ENCODE peak calls at places on chromosomes 2 and 18, in eight cellular contexts. B, A, J, N, M, K, T and Y are unnamed samples.

GRCh38 chr2:191864623-191865521 is 18.0 kb upstream of the CAVIN2 start:
- DNase-seq in M (peak), K (peak), T (no peak), A (no peak), J (no peak), N (no peak), B (no peak), Y (no peak)

GRCh38 chr18:11119962-11120361 is 29.4 kb downstream of the PIEZO2 start:
- DNase-seq in J (no peak), A (peak), N (no peak), T (peak), K (peak), M (no peak), B (no peak), Y (no peak)

GRCh38 chr2:240648155-240648649 is 22.9 kb downstream of the GPR35 start:
- DNase-seq in M (no peak), J (no peak), N (no peak), B (no peak), A (no peak), K (no peak), T (no peak), Y (no peak)

GRCh38 chr2:116732322-116732721 is 1082.2 kb upstream of the DDX18 start:
- DNase-seq in M (no peak), T (no peak), B (no peak), K (no peak), J (no peak), A (no peak), N (no peak), Y (no peak)

GRCh38 chr2:60806988-60807681 is 51.1 kb downstream of the PAPOLG start:
- DNase-seq in K (peak), J (no peak), B (no peak), M (peak), N (no peak), A (peak), T (peak), Y (no peak)

GRCh38 chr18:68406761-68407160 is 308.1 kb downstream of the TMX3 start:
- DNase-seq in T (no peak), J (no peak), B (no peak), A (peak), K (no peak), N (no peak), M (no peak), Y (no peak)

GRCh38 chr2:73050011-73050617 is 21.4 kb downstream of the SFXN5 start:
- DNase-seq in N (no peak), T (no peak), K (no peak), A (no peak), B (no peak), M (no peak), J (no peak), Y (no peak)

GRCh38 chr2:146734042-146734715 is 1110.7 kb upstream of the ACVR2A start:
- DNase-seq in B (no peak), M (peak), A (peak), K (peak), N (no peak), J (no peak), T (no peak), Y (no peak)

GRCh38 chr2:25362564-25363145 is 20.9 kb upstream of the DNMT3A start:
- DNase-seq in T (no peak), A (no peak), K (no peak), B (peak), N (peak), M (no peak), J (peak), Y (peak)

GRCh38 chr2:170812716-170813585 is 3.7 kb upstream of the GAD1 start:
- DNase-seq in M (peak), A (peak), N (no peak), T (peak), B (no peak), J (no peak), K (peak), Y (no peak)

GRCh38 chr2:219496781-219497494 is 1.8 kb upstream of the GMPPA start:
- DNase-seq in A (no peak), N (no peak), B (no peak), K (no peak), M (no peak), T (no peak), J (peak), Y (no peak)

GRCh38 chr2:118185210-118186109 is 97.2 kb downstream of the INSIG2 start:
- DNase-seq in B (no peak), T (no peak), A (peak), N (peak), J (peak), K (peak), M (peak), Y (peak)

GRCh38 chr2:118186858-118187254 is 98.6 kb downstream of the INSIG2 start:
- DNase-seq in N (no peak), J (no peak), B (no peak), M (no peak), T (no peak), K (no peak), A (no peak), Y (no peak)

GRCh38 chr2:118190365-118190916 is 102.2 kb downstream of the INSIG2 start:
- DNase-seq in A (no peak), T (no peak), J (no peak), K (no peak), N (no peak), B (no peak), M (no peak), Y (no peak)

GRCh38 chr2:118186110-118186857 is 98.0 kb downstream of the INSIG2 start:
- DNase-seq in J (peak), M (peak), B (no peak), N (peak), T (peak), K (peak), A (peak), Y (peak)
- TF ChIP-seq CTCF in J (no peak), M (no peak), B (peak), N (no peak), T (peak), K (peak), A (peak), Y (no peak)

GRCh38 chr18:57772387-57772799 is 30.7 kb downstream of the ATP8B1 start:
- DNase-seq in A (no peak), M (no peak), K (no peak), B (no peak), T (no peak), J (no peak), N (peak), Y (no peak)
- TF ChIP-seq CTCF in A (no peak), M (no peak), K (no peak), B (no peak), T (no peak), J (no peak), N (no peak), Y (no peak)

GRCh38 chr2:3171564-3172264 is 205.9 kb downstream of the EIPR1 start:
- DNase-seq in N (no peak), T (no peak), J (no peak), A (no peak), B (no peak), K (no peak), M (no peak), Y (no peak)
- TF ChIP-seq CTCF in N (no peak), T (no peak), J (no peak), A (no peak), B (no peak), K (no peak), M (no peak), Y (no peak)

GRCh38 chr18:61851940-61852451 is 40.8 kb downstream of the RNF152 start:
- DNase-seq in M (peak), T (peak), N (no peak), K (peak), B (no peak), A (peak), J (no peak), Y (no peak)
- TF ChIP-seq CTCF in M (no peak), T (peak), N (no peak), K (no peak), B (peak), A (peak), J (no peak), Y (no peak)

DNA sequence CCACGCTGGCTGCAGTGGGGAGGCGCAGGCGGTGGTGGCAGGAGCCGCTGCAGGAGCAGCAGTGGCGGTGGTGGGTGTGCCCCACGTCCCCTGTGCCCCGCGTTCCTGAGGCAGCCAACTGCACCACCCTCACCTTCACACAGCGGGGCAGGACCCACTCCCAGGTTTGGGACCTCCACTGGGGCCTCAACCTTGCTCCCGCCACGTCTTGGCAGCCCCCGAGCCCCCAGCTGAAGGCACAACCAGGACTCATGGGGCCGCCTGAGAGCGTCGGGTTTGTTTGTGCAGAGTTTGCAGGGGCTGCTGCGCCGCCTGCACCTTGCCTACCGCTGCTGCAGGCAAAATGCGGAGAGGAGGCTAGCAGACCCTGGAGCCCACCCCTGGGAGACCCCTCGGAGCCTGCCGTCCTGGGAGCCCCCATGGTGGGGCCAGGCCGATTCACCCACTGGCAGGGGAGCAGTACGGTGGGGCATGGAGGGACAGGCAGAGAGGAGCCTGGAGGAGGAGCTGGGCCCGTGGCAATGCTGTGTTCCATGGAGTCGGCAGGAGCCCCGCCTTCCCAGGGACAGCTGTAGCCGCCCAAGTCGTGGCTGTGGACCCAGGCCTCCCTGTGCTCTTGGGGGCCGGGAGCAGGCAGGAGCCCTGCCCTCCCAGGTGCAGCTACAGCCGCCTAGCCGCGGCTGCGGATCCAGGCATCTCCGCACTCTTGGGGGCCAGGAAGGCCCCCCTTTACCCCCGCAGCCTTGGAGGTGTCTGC is 14.7 kb upstream of the EML6 start:
- DNase-seq in J (peak), K (no peak), M (no peak), A (peak), T (no peak), N (peak), B (peak), Y (no peak)
- TF ChIP-seq CTCF in J (no peak), K (no peak), M (no peak), A (no peak), T (peak), N (no peak), B (no peak), Y (no peak)